ENCODE peak calls at places on chromosomes 11 and 22, in ten cellular contexts. One of them, this sample, is unnamed.

GRCh38 chr22:49093192-49093880 is 734.3 kb downstream of the BRD1 start:
- DNase-seq in K562: no peak
- DNase-seq in H9: no peak
- DNase-seq in lung: no peak
- DNase-seq in HFF-Myc: no peak
- DNase-seq in fibroblast of the aortic adventitia: no peak
- DNase-seq in psoas muscle: no peak
- DNase-seq in GM12878: no peak
- DNase-seq in MCF 10A: no peak
- DNase-seq in mucosa of descending colon: no peak
- DNase-seq in this sample: no peak

GRCh38 chr11:123544631-123545375 is 109.6 kb downstream of the SCN3B start:
- DNase-seq in K562: no peak
- DNase-seq in H9: no peak
- DNase-seq in lung: no peak
- DNase-seq in HFF-Myc: no peak
- DNase-seq in fibroblast of the aortic adventitia: no peak
- DNase-seq in psoas muscle: no peak
- DNase-seq in GM12878: no peak
- DNase-seq in MCF 10A: no peak
- DNase-seq in mucosa of descending colon: no peak
- DNase-seq in this sample: no peak

GRCh38 chr22:43044402-43044801 is 29.5 kb upstream of the PACSIN2 start:
- DNase-seq in K562: no peak
- DNase-seq in H9: no peak
- DNase-seq in lung: no peak
- DNase-seq in HFF-Myc: no peak
- DNase-seq in fibroblast of the aortic adventitia: no peak
- DNase-seq in psoas muscle: no peak
- DNase-seq in GM12878: no peak
- DNase-seq in MCF 10A: no peak
- DNase-seq in mucosa of descending colon: no peak
- DNase-seq in this sample: no peak

GRCh38 chr11:61062181-61062955 is 39.9 kb upstream of the CD5 start:
- DNase-seq in K562: no peak
- DNase-seq in H9: peak
- DNase-seq in lung: no peak
- DNase-seq in HFF-Myc: no peak
- DNase-seq in fibroblast of the aortic adventitia: no peak
- DNase-seq in psoas muscle: no peak
- DNase-seq in GM12878: no peak
- DNase-seq in MCF 10A: no peak
- DNase-seq in mucosa of descending colon: no peak
- DNase-seq in this sample: no peak

GRCh38 chr22:36194971-36195370 is 6.6 kb downstream of the APOL4 start:
- DNase-seq in K562: no peak
- DNase-seq in H9: peak
- DNase-seq in lung: peak
- DNase-seq in HFF-Myc: no peak
- DNase-seq in fibroblast of the aortic adventitia: peak
- DNase-seq in psoas muscle: peak
- DNase-seq in GM12878: no peak
- DNase-seq in MCF 10A: peak
- DNase-seq in mucosa of descending colon: peak
- DNase-seq in this sample: peak

GRCh38 chr22:45553333-45554039 is 50.8 kb downstream of the FBLN1 start:
- DNase-seq in K562: peak
- DNase-seq in H9: peak
- DNase-seq in lung: peak
- DNase-seq in HFF-Myc: peak
- DNase-seq in fibroblast of the aortic adventitia: peak
- DNase-seq in psoas muscle: peak
- DNase-seq in GM12878: no peak
- DNase-seq in MCF 10A: peak
- DNase-seq in mucosa of descending colon: peak
- DNase-seq in this sample: peak

GRCh38 chr11:38562562-38562961 is 1964.5 kb upstream of the RAG2 start:
- DNase-seq in K562: no peak
- DNase-seq in H9: no peak
- DNase-seq in lung: no peak
- DNase-seq in HFF-Myc: no peak
- DNase-seq in fibroblast of the aortic adventitia: no peak
- DNase-seq in psoas muscle: no peak
- DNase-seq in GM12878: no peak
- DNase-seq in MCF 10A: no peak
- DNase-seq in mucosa of descending colon: no peak
- DNase-seq in this sample: no peak

GRCh38 chr22:47008208-47008885 is 245.9 kb downstream of the TBC1D22A start:
- DNase-seq in K562: no peak
- DNase-seq in H9: no peak
- DNase-seq in lung: no peak
- DNase-seq in HFF-Myc: no peak
- DNase-seq in fibroblast of the aortic adventitia: no peak
- DNase-seq in psoas muscle: no peak
- DNase-seq in GM12878: no peak
- DNase-seq in MCF 10A: no peak
- DNase-seq in mucosa of descending colon: no peak
- DNase-seq in this sample: no peak

GRCh38 chr11:65118097-65118837 is 766 bp upstream of the ZNHIT2 start:
- DNase-seq in K562: no peak
- DNase-seq in H9: no peak
- DNase-seq in lung: no peak
- DNase-seq in HFF-Myc: no peak
- DNase-seq in fibroblast of the aortic adventitia: no peak
- DNase-seq in psoas muscle: no peak
- DNase-seq in GM12878: no peak
- DNase-seq in MCF 10A: no peak
- DNase-seq in mucosa of descending colon: no peak
- DNase-seq in this sample: no peak

GRCh38 chr11:117759305-117759704 is 37.7 kb downstream of the DSCAML1 start:
- DNase-seq in K562: no peak
- DNase-seq in H9: peak
- DNase-seq in lung: no peak
- DNase-seq in HFF-Myc: no peak
- DNase-seq in fibroblast of the aortic adventitia: no peak
- DNase-seq in psoas muscle: no peak
- DNase-seq in GM12878: no peak
- DNase-seq in MCF 10A: no peak
- DNase-seq in mucosa of descending colon: no peak
- DNase-seq in this sample: no peak

GRCh38 chr22:17119481-17120202 is 1.5 kb downstream of the TMEM121B start:
- DNase-seq in K562: peak
- DNase-seq in H9: peak
- DNase-seq in lung: no peak
- DNase-seq in HFF-Myc: no peak
- DNase-seq in fibroblast of the aortic adventitia: no peak
- DNase-seq in psoas muscle: no peak
- DNase-seq in GM12878: no peak
- DNase-seq in MCF 10A: no peak
- DNase-seq in mucosa of descending colon: peak
- DNase-seq in this sample: no peak

GRCh38 chr22:28903719-28904118 is 20.3 kb downstream of the ZNRF3 start:
- DNase-seq in K562: no peak
- DNase-seq in H9: no peak
- DNase-seq in lung: no peak
- DNase-seq in HFF-Myc: no peak
- DNase-seq in fibroblast of the aortic adventitia: peak
- DNase-seq in psoas muscle: no peak
- DNase-seq in GM12878: no peak
- DNase-seq in MCF 10A: no peak
- DNase-seq in mucosa of descending colon: no peak
- DNase-seq in this sample: no peak

GRCh38 chr22:30309981-30310672 is 16.6 kb downstream of the TBC1D10A start:
- DNase-seq in K562: no peak
- DNase-seq in H9: no peak
- DNase-seq in lung: peak
- DNase-seq in HFF-Myc: no peak
- DNase-seq in fibroblast of the aortic adventitia: peak
- DNase-seq in psoas muscle: no peak
- DNase-seq in GM12878: peak
- DNase-seq in MCF 10A: no peak
- DNase-seq in mucosa of descending colon: peak
- DNase-seq in this sample: peak

GRCh38 chr11:108886608-108887007 is 221.7 kb downstream of the DDX10 start:
- DNase-seq in K562: no peak
- DNase-seq in H9: no peak
- DNase-seq in lung: no peak
- DNase-seq in HFF-Myc: no peak
- DNase-seq in fibroblast of the aortic adventitia: peak
- DNase-seq in psoas muscle: no peak
- DNase-seq in GM12878: no peak
- DNase-seq in MCF 10A: no peak
- DNase-seq in mucosa of descending colon: no peak
- DNase-seq in this sample: no peak

GRCh38 chr22:44274918-44275665 is 37.7 kb downstream of the SHISAL1 start:
- DNase-seq in K562: no peak
- DNase-seq in H9: no peak
- DNase-seq in lung: no peak
- DNase-seq in HFF-Myc: no peak
- DNase-seq in fibroblast of the aortic adventitia: no peak
- DNase-seq in psoas muscle: no peak
- DNase-seq in GM12878: no peak
- DNase-seq in MCF 10A: no peak
- DNase-seq in mucosa of descending colon: peak
- DNase-seq in this sample: no peak

GRCh38 chr11:94674005-94674491 is 94.1 kb upstream of the AMOTL1 start:
- DNase-seq in K562: no peak
- DNase-seq in H9: no peak
- DNase-seq in lung: no peak
- DNase-seq in HFF-Myc: no peak
- DNase-seq in fibroblast of the aortic adventitia: peak
- DNase-seq in psoas muscle: peak
- DNase-seq in GM12878: no peak
- DNase-seq in MCF 10A: peak
- DNase-seq in mucosa of descending colon: no peak
- DNase-seq in this sample: no peak

GRCh38 chr11:23359297-23359696 is 499.0 kb upstream of the CCDC179 start:
- DNase-seq in K562: no peak
- DNase-seq in H9: no peak
- DNase-seq in lung: no peak
- DNase-seq in HFF-Myc: peak
- DNase-seq in fibroblast of the aortic adventitia: peak
- DNase-seq in psoas muscle: no peak
- DNase-seq in GM12878: no peak
- DNase-seq in MCF 10A: peak
- DNase-seq in mucosa of descending colon: no peak
- DNase-seq in this sample: no peak

GRCh38 chr11:892106-892505 is 18.5 kb downstream of the CHID1 start:
- DNase-seq in K562: no peak
- DNase-seq in H9: no peak
- DNase-seq in lung: no peak
- DNase-seq in HFF-Myc: no peak
- DNase-seq in fibroblast of the aortic adventitia: no peak
- DNase-seq in psoas muscle: no peak
- DNase-seq in GM12878: no peak
- DNase-seq in MCF 10A: no peak
- DNase-seq in mucosa of descending colon: no peak
- DNase-seq in this sample: no peak
- TF ChIP-seq CTCF in K562: no peak
- TF ChIP-seq CTCF in H9: peak
- TF ChIP-seq CTCF in lung: no peak
- TF ChIP-seq CTCF in HFF-Myc: no peak
- TF ChIP-seq CTCF in fibroblast of the aortic adventitia: no peak
- TF ChIP-seq CTCF in psoas muscle: no peak
- TF ChIP-seq CTCF in GM12878: no peak
- TF ChIP-seq CTCF in MCF 10A: no peak
- TF ChIP-seq CTCF in mucosa of descending colon: no peak
- TF ChIP-seq CTCF in this sample: no peak

GRCh38 chr22:22110548-22111266 is 128.1 kb upstream of the TOP3B start:
- DNase-seq in K562: peak
- DNase-seq in H9: peak
- DNase-seq in lung: no peak
- DNase-seq in HFF-Myc: peak
- DNase-seq in fibroblast of the aortic adventitia: peak
- DNase-seq in psoas muscle: no peak
- DNase-seq in GM12878: peak
- DNase-seq in MCF 10A: peak
- DNase-seq in mucosa of descending colon: no peak
- DNase-seq in this sample: peak

GRCh38 chr22:22111983-22112382 is 129.4 kb upstream of the TOP3B start:
- DNase-seq in K562: peak
- DNase-seq in H9: no peak
- DNase-seq in lung: no peak
- DNase-seq in HFF-Myc: no peak
- DNase-seq in fibroblast of the aortic adventitia: no peak
- DNase-seq in psoas muscle: no peak
- DNase-seq in GM12878: no peak
- DNase-seq in MCF 10A: no peak
- DNase-seq in mucosa of descending colon: no peak
- DNase-seq in this sample: no peak

GRCh38 chr22:22112533-22113294 is 130.1 kb upstream of the TOP3B start:
- DNase-seq in K562: peak
- DNase-seq in H9: no peak
- DNase-seq in lung: no peak
- DNase-seq in HFF-Myc: no peak
- DNase-seq in fibroblast of the aortic adventitia: no peak
- DNase-seq in psoas muscle: no peak
- DNase-seq in GM12878: no peak
- DNase-seq in MCF 10A: no peak
- DNase-seq in mucosa of descending colon: no peak
- DNase-seq in this sample: no peak

GRCh38 chr22:22109693-22110466 is 127.3 kb upstream of the TOP3B start:
- DNase-seq in K562: peak
- DNase-seq in H9: no peak
- DNase-seq in lung: no peak
- DNase-seq in HFF-Myc: no peak
- DNase-seq in fibroblast of the aortic adventitia: no peak
- DNase-seq in psoas muscle: no peak
- DNase-seq in GM12878: no peak
- DNase-seq in MCF 10A: no peak
- DNase-seq in mucosa of descending colon: no peak
- DNase-seq in this sample: no peak

GRCh38 chr22:22111267-22111751 is 128.7 kb upstream of the TOP3B start:
- DNase-seq in K562: peak
- DNase-seq in H9: no peak
- DNase-seq in lung: no peak
- DNase-seq in HFF-Myc: peak
- DNase-seq in fibroblast of the aortic adventitia: peak
- DNase-seq in psoas muscle: no peak
- DNase-seq in GM12878: peak
- DNase-seq in MCF 10A: peak
- DNase-seq in mucosa of descending colon: no peak
- DNase-seq in this sample: peak
- TF ChIP-seq CTCF in K562: no peak
- TF ChIP-seq CTCF in H9: no peak
- TF ChIP-seq CTCF in lung: no peak
- TF ChIP-seq CTCF in HFF-Myc: no peak
- TF ChIP-seq CTCF in fibroblast of the aortic adventitia: no peak
- TF ChIP-seq CTCF in psoas muscle: no peak
- TF ChIP-seq CTCF in GM12878: no peak
- TF ChIP-seq CTCF in MCF 10A: no peak
- TF ChIP-seq CTCF in mucosa of descending colon: no peak
- TF ChIP-seq CTCF in this sample: no peak

GRCh38 chr11:106369224-106369623 is 291.8 kb downstream of the AASDHPPT start:
- DNase-seq in K562: no peak
- DNase-seq in H9: no peak
- DNase-seq in lung: no peak
- DNase-seq in HFF-Myc: no peak
- DNase-seq in fibroblast of the aortic adventitia: no peak
- DNase-seq in psoas muscle: no peak
- DNase-seq in GM12878: no peak
- DNase-seq in MCF 10A: no peak
- DNase-seq in mucosa of descending colon: no peak
- DNase-seq in this sample: no peak
- TF ChIP-seq CTCF in K562: no peak
- TF ChIP-seq CTCF in H9: no peak
- TF ChIP-seq CTCF in lung: no peak
- TF ChIP-seq CTCF in HFF-Myc: no peak
- TF ChIP-seq CTCF in fibroblast of the aortic adventitia: no peak
- TF ChIP-seq CTCF in psoas muscle: no peak
- TF ChIP-seq CTCF in GM12878: no peak
- TF ChIP-seq CTCF in MCF 10A: no peak
- TF ChIP-seq CTCF in mucosa of descending colon: no peak
- TF ChIP-seq CTCF in this sample: no peak

GRCh38 chr22:32413715-32414114 is 1.7 kb upstream of the RTCB start:
- DNase-seq in K562: no peak
- DNase-seq in H9: no peak
- DNase-seq in lung: no peak
- DNase-seq in HFF-Myc: no peak
- DNase-seq in fibroblast of the aortic adventitia: peak
- DNase-seq in psoas muscle: no peak
- DNase-seq in GM12878: no peak
- DNase-seq in MCF 10A: peak
- DNase-seq in mucosa of descending colon: no peak
- DNase-seq in this sample: peak
- TF ChIP-seq CTCF in K562: peak
- TF ChIP-seq CTCF in H9: peak
- TF ChIP-seq CTCF in lung: no peak
- TF ChIP-seq CTCF in HFF-Myc: peak
- TF ChIP-seq CTCF in fibroblast of the aortic adventitia: peak
- TF ChIP-seq CTCF in psoas muscle: no peak
- TF ChIP-seq CTCF in GM12878: peak
- TF ChIP-seq CTCF in MCF 10A: no peak
- TF ChIP-seq CTCF in mucosa of descending colon: no peak
- TF ChIP-seq CTCF in this sample: no peak